ENCODE peak calls at places on chromosomes 7 and 10, in six cellular contexts. U, J, O, L, S and W are unnamed samples.

GRCh38 chr7:80791509-80791929 is 127.3 kb downstream of the SEMA3C start:
- DNase-seq in L (no peak), J (no peak), U (no peak), O (no peak), S (no peak), W (no peak)

GRCh38 chr10:68332259-68333057 is at the start of gene PBLD:
- DNase-seq in U (peak; percentile 79), O (peak; percentile 61), J (peak; percentile 71), S (peak; percentile 63), L (peak; percentile 79), W (peak; percentile 63)

GRCh38 chr10:43201545-43202131 is 63.4 kb downstream of the CSGALNACT2 start:
- DNase-seq in S (no peak), O (no peak), L (no peak), J (peak; percentile 15), U (no peak), W (no peak)

GRCh38 chr7:7768977-7769376 is 50.6 kb upstream of the RPA3 start:
- DNase-seq in U (no peak), L (no peak), J (no peak), O (no peak), S (no peak), W (no peak)

GRCh38 chr7:149202831-149203231 is 7.5 kb downstream of the ZNF282 start:
- DNase-seq in L (peak; percentile 11), O (no peak), S (no peak), J (no peak), U (no peak), W (no peak)

GRCh38 chr7:29500719-29501118 is 62.9 kb upstream of the PRR15 start:
- DNase-seq in L (no peak), U (no peak), S (no peak), O (no peak), J (no peak), W (no peak)

GRCh38 chr7:40077849-40078248 is 56.6 kb downstream of the MPLKIP start:
- DNase-seq in J (no peak), S (no peak), U (no peak), L (no peak), O (no peak), W (no peak)

GRCh38 chr10:46028584-46029570 is 1.5 kb downstream of the NCOA4 start:
- DNase-seq in U (peak; percentile 33), J (no peak), L (peak; percentile 64), S (no peak), O (peak; percentile 39), W (peak; percentile 49)

GRCh38 chr7:99728615-99729014 is 6.4 kb downstream of the CYP3A7 start:
- DNase-seq in J (no peak), O (no peak), S (no peak), U (no peak), L (no peak), W (no peak)

GRCh38 chr10:73734028-73734720 is 10.0 kb upstream of the SEC24C start:
- DNase-seq in U (no peak), O (no peak), J (no peak), S (no peak), L (no peak), W (no peak)

GRCh38 chr10:69959911-69960310 is 92.7 kb upstream of the MACROH2A2 start:
- DNase-seq in O (no peak), S (no peak), J (no peak), L (no peak), U (no peak), W (no peak)

GRCh38 chr7:142039231-142039630 is 43.6 kb downstream of the MGAM start:
- DNase-seq in O (no peak), J (no peak), L (no peak), U (no peak), S (no peak), W (no peak)

GRCh38 chr7:20508109-20508508 is 107.4 kb upstream of the ABCB5 start:
- DNase-seq in U (no peak), S (no peak), J (no peak), L (no peak), O (no peak), W (no peak)

GRCh38 chr7:13407911-13408310 is 581.6 kb downstream of the ETV1 start:
- DNase-seq in L (no peak), J (no peak), U (no peak), S (no peak), O (no peak), W (no peak)

GRCh38 chr7:41847171-41847570 is 144.3 kb upstream of the INHBA start:
- DNase-seq in L (no peak), O (no peak), J (no peak), U (no peak), S (no peak), W (no peak)

GRCh38 chr7:100467638-100468373 is 3.7 kb upstream of the SPACDR start:
- DNase-seq in S (no peak), J (no peak), L (no peak), U (no peak), O (no peak), W (no peak)

GRCh38 chr7:105673367-105674188 is 92.3 kb upstream of the EFCAB10 start:
- DNase-seq in S (no peak), O (no peak), L (no peak), J (no peak), U (no peak), W (no peak)

GRCh38 chr10:32163774-32164148 is 107.5 kb upstream of the KIF5B start:
- DNase-seq in J (no peak), U (no peak), O (no peak), L (no peak), S (no peak), W (no peak)

GRCh38 chr7:100126931-100127865 is at the start of gene MBLAC1:
- DNase-seq in L (peak; percentile 87), U (peak; percentile 95), J (peak; percentile 86), O (peak; percentile 92), S (peak; percentile 89), W (peak; percentile 92)

GRCh38 chr7:63205136-63205535 is 793.5 kb upstream of the ZNF722 start:
- DNase-seq in S (no peak), U (no peak), J (no peak), O (no peak), L (no peak), W (no peak)

GRCh38 chr10:131694963-131695813 is 205.6 kb upstream of the PPP2R2D start:
- DNase-seq in U (no peak), O (no peak), L (no peak), S (no peak), J (no peak), W (no peak)

GRCh38 chr10:94299417-94299816 is 63.3 kb downstream of the NOC3L start:
- DNase-seq in L (peak; percentile 80), S (peak; percentile 3), O (no peak), U (no peak), J (no peak), W (peak; percentile 51)

GRCh38 chr10:81018898-81019890 is 481.5 kb downstream of the SH2D4B start:
- DNase-seq in L (peak; percentile 2), J (no peak), U (peak; percentile 40), S (no peak), O (no peak), W (peak; percentile 1)

GRCh38 chr10:35979116-35979515 is 337.0 kb upstream of the FZD8 start:
- DNase-seq in S (no peak), O (no peak), L (no peak), J (no peak), U (no peak), W (no peak)

GRCh38 chr7:123770378-123770777 is 21.6 kb upstream of the WASL start:
- DNase-seq in O (no peak), J (no peak), S (no peak), U (no peak), L (peak; percentile 37), W (no peak)

GRCh38 chr10:19048479-19048878 is at the start of gene MALRD1:
- DNase-seq in S (no peak), L (no peak), O (no peak), U (no peak), J (no peak), W (no peak)

GRCh38 chr7:96718107-96719003 is 8.7 kb upstream of the SEM1 start:
- DNase-seq in J (no peak), S (no peak), O (no peak), L (no peak), U (no peak), W (no peak)

GRCh38 chr10:191703-192518 is 56.7 kb downstream of the ZMYND11 start:
- DNase-seq in L (peak; percentile 41), S (no peak), U (no peak), J (peak; percentile 39), O (no peak), W (no peak)

GRCh38 chr7:130560972-130561371 is 69.1 kb downstream of the MEST start:
- DNase-seq in L (peak; percentile 48), U (no peak), O (no peak), S (no peak), J (no peak), W (peak; percentile 2)